ENCODE peak calls at places on chromosomes 2 and 18, in ten cellular contexts. One of them, this sample, is unnamed.

GRCh38 chr18:45677408-45677807 is 46.6 kb upstream of the SLC14A1 start:
- DNase-seq in A549: no peak
- DNase-seq in adrenal gland: no peak
- DNase-seq in body of pancreas: no peak
- DNase-seq in IMR-90: no peak
- DNase-seq in uterus: no peak
- DNase-seq in heart left ventricle: no peak
- DNase-seq in upper lobe of left lung: no peak
- DNase-seq in stomach: no peak
- DNase-seq in spleen: no peak
- DNase-seq in this sample: no peak

GRCh38 chr2:141027221-141027620 is 1103.6 kb downstream of the LRP1B start:
- DNase-seq in heart left ventricle: no peak
- DNase-seq in adrenal gland: no peak
- DNase-seq in body of pancreas: no peak
- DNase-seq in uterus: no peak
- DNase-seq in stomach: no peak
- DNase-seq in IMR-90: no peak
- DNase-seq in A549: no peak
- DNase-seq in upper lobe of left lung: no peak
- DNase-seq in spleen: no peak
- DNase-seq in this sample: no peak

GRCh38 chr2:96157649-96158553 is 12.7 kb upstream of the DUSP2 start:
- DNase-seq in uterus: no peak
- DNase-seq in upper lobe of left lung: no peak
- DNase-seq in body of pancreas: peak; percentile 13
- DNase-seq in adrenal gland: no peak
- DNase-seq in A549: no peak
- DNase-seq in spleen: peak; percentile 90
- DNase-seq in heart left ventricle: no peak
- DNase-seq in stomach: no peak
- DNase-seq in IMR-90: no peak
- DNase-seq in this sample: no peak

GRCh38 chr2:9033385-9034175 is 30.1 kb upstream of the MBOAT2 start:
- DNase-seq in heart left ventricle: no peak
- DNase-seq in stomach: no peak
- DNase-seq in spleen: no peak
- DNase-seq in IMR-90: no peak
- DNase-seq in A549: no peak
- DNase-seq in upper lobe of left lung: no peak
- DNase-seq in adrenal gland: no peak
- DNase-seq in body of pancreas: no peak
- DNase-seq in uterus: no peak
- DNase-seq in this sample: no peak

GRCh38 chr2:7379799-7380198 is 462.6 kb downstream of the RNF144A start:
- DNase-seq in stomach: peak; percentile 41
- DNase-seq in upper lobe of left lung: no peak
- DNase-seq in uterus: no peak
- DNase-seq in body of pancreas: no peak
- DNase-seq in adrenal gland: no peak
- DNase-seq in A549: peak; percentile 14
- DNase-seq in spleen: no peak
- DNase-seq in heart left ventricle: no peak
- DNase-seq in IMR-90: no peak
- DNase-seq in this sample: no peak

GRCh38 chr2:55096586-55096985 is 46.3 kb upstream of the RTN4 start:
- DNase-seq in adrenal gland: no peak
- DNase-seq in IMR-90: no peak
- DNase-seq in upper lobe of left lung: no peak
- DNase-seq in stomach: no peak
- DNase-seq in spleen: no peak
- DNase-seq in uterus: no peak
- DNase-seq in A549: no peak
- DNase-seq in heart left ventricle: no peak
- DNase-seq in body of pancreas: no peak
- DNase-seq in this sample: no peak

GRCh38 chr2:72144746-72145657 is 2.7 kb downstream of the CYP26B1 start:
- DNase-seq in spleen: peak; percentile 70
- DNase-seq in IMR-90: no peak
- DNase-seq in heart left ventricle: peak; percentile 41
- DNase-seq in adrenal gland: no peak
- DNase-seq in uterus: peak; percentile 23
- DNase-seq in body of pancreas: peak; percentile 35
- DNase-seq in upper lobe of left lung: peak; percentile 89
- DNase-seq in A549: peak; percentile 88
- DNase-seq in stomach: peak; percentile 31
- DNase-seq in this sample: peak; percentile 4

GRCh38 chr2:207847098-207847806 is 77.5 kb upstream of the FZD5 start:
- DNase-seq in upper lobe of left lung: no peak
- DNase-seq in heart left ventricle: no peak
- DNase-seq in IMR-90: no peak
- DNase-seq in uterus: no peak
- DNase-seq in body of pancreas: no peak
- DNase-seq in stomach: no peak
- DNase-seq in adrenal gland: no peak
- DNase-seq in A549: no peak
- DNase-seq in spleen: no peak
- DNase-seq in this sample: no peak

GRCh38 chr2:128813352-128814034 is 494.8 kb upstream of the HS6ST1 start:
- DNase-seq in A549: no peak
- DNase-seq in body of pancreas: no peak
- DNase-seq in stomach: no peak
- DNase-seq in upper lobe of left lung: no peak
- DNase-seq in IMR-90: no peak
- DNase-seq in adrenal gland: no peak
- DNase-seq in spleen: no peak
- DNase-seq in heart left ventricle: no peak
- DNase-seq in uterus: no peak
- DNase-seq in this sample: no peak

GRCh38 chr2:137091704-137092103 is 326.4 kb downstream of the THSD7B start:
- DNase-seq in adrenal gland: no peak
- DNase-seq in stomach: no peak
- DNase-seq in heart left ventricle: no peak
- DNase-seq in upper lobe of left lung: no peak
- DNase-seq in IMR-90: no peak
- DNase-seq in spleen: no peak
- DNase-seq in uterus: no peak
- DNase-seq in A549: no peak
- DNase-seq in body of pancreas: no peak
- DNase-seq in this sample: no peak

GRCh38 chr2:240962371-240963064 is 35.9 kb upstream of the SNED1 start:
- DNase-seq in spleen: peak; percentile 90
- DNase-seq in upper lobe of left lung: peak; percentile 78
- DNase-seq in A549: no peak
- DNase-seq in IMR-90: no peak
- DNase-seq in uterus: peak; percentile 86
- DNase-seq in heart left ventricle: peak; percentile 54
- DNase-seq in stomach: peak; percentile 26
- DNase-seq in body of pancreas: peak; percentile 52
- DNase-seq in adrenal gland: peak; percentile 81
- DNase-seq in this sample: no peak

GRCh38 chr2:170573660-170574059 is 141.5 kb upstream of the SP5 start:
- DNase-seq in stomach: no peak
- DNase-seq in adrenal gland: no peak
- DNase-seq in uterus: no peak
- DNase-seq in body of pancreas: no peak
- DNase-seq in IMR-90: no peak
- DNase-seq in upper lobe of left lung: no peak
- DNase-seq in heart left ventricle: no peak
- DNase-seq in A549: no peak
- DNase-seq in spleen: no peak
- DNase-seq in this sample: no peak

GRCh38 chr18:26225022-26225693 is 1.1 kb upstream of the TAF4B start:
- DNase-seq in upper lobe of left lung: no peak
- DNase-seq in IMR-90: no peak
- DNase-seq in adrenal gland: no peak
- DNase-seq in heart left ventricle: no peak
- DNase-seq in spleen: no peak
- DNase-seq in stomach: no peak
- DNase-seq in body of pancreas: no peak
- DNase-seq in A549: peak; percentile 33
- DNase-seq in uterus: no peak
- DNase-seq in this sample: no peak

GRCh38 chr18:26225915-26226228 is 373 bp upstream of the TAF4B start:
- DNase-seq in uterus: no peak
- DNase-seq in spleen: no peak
- DNase-seq in adrenal gland: no peak
- DNase-seq in body of pancreas: no peak
- DNase-seq in A549: no peak
- DNase-seq in IMR-90: no peak
- DNase-seq in upper lobe of left lung: no peak
- DNase-seq in stomach: no peak
- DNase-seq in heart left ventricle: no peak
- DNase-seq in this sample: no peak

GRCh38 chr18:26228562-26229260 is 2.5 kb downstream of the TAF4B start:
- DNase-seq in heart left ventricle: no peak
- DNase-seq in stomach: no peak
- DNase-seq in spleen: no peak
- DNase-seq in A549: no peak
- DNase-seq in upper lobe of left lung: no peak
- DNase-seq in uterus: no peak
- DNase-seq in adrenal gland: no peak
- DNase-seq in body of pancreas: no peak
- DNase-seq in IMR-90: no peak
- DNase-seq in this sample: no peak

GRCh38 chr18:26226229-26227050 is at the start of gene TAF4B:
- DNase-seq in uterus: peak; percentile 95
- DNase-seq in stomach: peak; percentile 94
- DNase-seq in spleen: peak; percentile 96
- DNase-seq in adrenal gland: peak; percentile 97
- DNase-seq in body of pancreas: peak; percentile 92
- DNase-seq in IMR-90: peak; percentile 83
- DNase-seq in upper lobe of left lung: peak; percentile 99
- DNase-seq in heart left ventricle: peak; percentile 93
- DNase-seq in A549: peak; percentile 92
- DNase-seq in this sample: peak; percentile 93

GRCh38 chr18:26227051-26227672 is 917 bp downstream of the TAF4B start:
- DNase-seq in IMR-90: no peak
- DNase-seq in adrenal gland: no peak
- DNase-seq in heart left ventricle: no peak
- DNase-seq in spleen: no peak
- DNase-seq in body of pancreas: peak; percentile 54
- DNase-seq in A549: peak; percentile 16
- DNase-seq in stomach: no peak
- DNase-seq in upper lobe of left lung: no peak
- DNase-seq in uterus: peak; percentile 16
- DNase-seq in this sample: no peak
- H3K27ac ChIP-seq in IMR-90: no peak overlapping the region
- H3K27ac ChIP-seq in adrenal gland: peak overlapping the region; percentile 69
- H3K27ac ChIP-seq in heart left ventricle: no peak overlapping the region
- H3K27ac ChIP-seq in spleen: peak overlapping the region; percentile 83
- H3K27ac ChIP-seq in body of pancreas: peak overlapping the region; percentile 72
- H3K27ac ChIP-seq in A549: peak overlapping the region; percentile 93
- H3K27ac ChIP-seq in stomach: peak overlapping the region; percentile 79
- H3K27ac ChIP-seq in upper lobe of left lung: peak overlapping the region; percentile 72
- H3K27ac ChIP-seq in uterus: peak overlapping the region; percentile 73
- H3K27ac ChIP-seq in this sample: peak overlapping the region; percentile 71

GRCh38 chr2:237791977-237792727 is 6.4 kb upstream of the RBM44 start:
- DNase-seq in body of pancreas: no peak
- DNase-seq in IMR-90: peak; percentile 5
- DNase-seq in upper lobe of left lung: no peak
- DNase-seq in spleen: no peak
- DNase-seq in adrenal gland: no peak
- DNase-seq in uterus: no peak
- DNase-seq in stomach: no peak
- DNase-seq in heart left ventricle: no peak
- DNase-seq in A549: peak; percentile 13
- DNase-seq in this sample: no peak
- TF ChIP-seq CTCF in body of pancreas: no peak
- TF ChIP-seq CTCF in IMR-90: peak; percentile 19
- TF ChIP-seq CTCF in upper lobe of left lung: no peak
- TF ChIP-seq CTCF in spleen: no peak
- TF ChIP-seq CTCF in adrenal gland: no peak
- TF ChIP-seq CTCF in uterus: no peak
- TF ChIP-seq CTCF in stomach: no peak
- TF ChIP-seq CTCF in heart left ventricle: no peak
- TF ChIP-seq CTCF in A549: no peak
- TF ChIP-seq CTCF in this sample: no peak

DNA sequence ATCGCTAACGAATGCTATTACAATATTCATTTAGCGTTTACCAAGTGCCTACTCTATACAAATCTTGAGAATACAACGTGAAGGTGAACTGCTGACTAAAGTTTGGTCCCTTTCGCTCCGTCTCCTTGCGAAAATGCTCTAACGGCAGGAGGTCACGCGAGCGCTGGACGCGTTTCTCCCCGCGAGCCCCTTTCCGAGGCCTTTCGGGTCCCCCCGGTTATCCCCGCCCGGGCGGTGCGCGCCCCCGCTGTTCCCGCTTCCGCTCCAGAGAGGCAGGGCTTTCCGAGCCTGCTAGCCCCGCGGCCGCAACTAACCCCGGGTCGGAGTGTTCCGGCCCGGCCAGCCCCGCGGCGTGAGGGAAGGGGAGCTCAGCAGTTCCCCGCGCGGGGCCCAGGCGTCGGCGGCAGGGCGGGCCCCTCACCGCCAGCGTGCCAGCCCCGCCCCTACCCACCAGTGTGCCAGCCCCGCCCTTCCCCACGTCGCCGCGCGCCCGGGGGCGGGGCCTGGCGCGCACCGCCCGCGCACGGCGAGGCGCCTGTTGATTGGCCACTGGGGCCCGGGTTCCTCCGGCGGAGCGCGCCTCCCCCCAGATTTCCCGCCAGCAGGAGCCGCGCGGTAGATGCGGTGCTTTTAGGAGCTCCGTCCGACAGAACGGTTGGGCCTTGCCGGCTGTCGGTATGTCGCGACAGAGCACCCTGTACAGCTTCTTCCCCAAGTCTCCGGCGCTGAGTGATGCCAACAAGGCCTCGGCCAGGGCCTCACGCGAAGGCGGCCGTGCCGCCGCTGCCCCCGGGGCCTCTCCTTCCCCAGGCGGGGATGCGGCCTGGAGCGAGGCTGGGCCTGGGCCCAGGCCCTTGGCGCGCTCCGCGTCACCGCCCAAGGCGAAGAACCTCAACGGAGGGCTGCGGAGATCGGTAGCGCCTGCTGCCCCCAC is at the start of gene MSH6:
- DNase-seq in spleen: peak; percentile 97
- DNase-seq in A549: peak; percentile 93
- DNase-seq in adrenal gland: peak; percentile 93
- DNase-seq in upper lobe of left lung: peak; percentile 98
- DNase-seq in heart left ventricle: peak; percentile 91
- DNase-seq in body of pancreas: peak; percentile 91
- DNase-seq in IMR-90: peak; percentile 82
- DNase-seq in uterus: peak; percentile 88
- DNase-seq in stomach: peak; percentile 91
- DNase-seq in this sample: peak; percentile 89
- TF ChIP-seq POLR2A in spleen: no peak
- TF ChIP-seq POLR2A in A549: peak; percentile 63
- TF ChIP-seq POLR2A in adrenal gland: peak; percentile 78
- TF ChIP-seq POLR2A in upper lobe of left lung: peak; percentile 85
- TF ChIP-seq POLR2A in heart left ventricle: peak; percentile 86
- TF ChIP-seq POLR2A in body of pancreas: peak; percentile 80
- TF ChIP-seq POLR2A in IMR-90: peak; percentile 80
- TF ChIP-seq POLR2A in uterus: peak; percentile 94
- TF ChIP-seq POLR2A in stomach: no peak
- TF ChIP-seq POLR2A in this sample: peak; percentile 91

DNA sequence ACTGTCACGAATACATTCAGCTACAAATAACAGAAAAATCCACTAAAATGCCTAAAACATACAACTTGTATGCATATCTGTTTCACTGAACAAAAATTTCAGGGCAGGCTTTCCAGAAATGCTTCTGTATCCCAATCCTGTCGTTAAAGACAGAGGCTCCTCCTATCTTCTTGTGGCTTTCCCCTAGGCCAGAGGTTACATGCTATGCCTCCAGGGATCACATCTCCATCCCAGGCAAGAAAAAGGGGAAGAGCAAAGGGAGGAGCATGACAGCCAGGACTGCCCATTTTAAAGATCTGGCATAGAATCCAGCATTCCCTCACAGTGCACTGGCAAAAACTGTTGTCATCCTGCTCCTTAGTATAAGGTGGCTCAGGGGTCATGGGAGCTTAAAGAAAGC is 268.7 kb upstream of the SETBP1 start:
- DNase-seq in spleen: no peak
- DNase-seq in adrenal gland: no peak
- DNase-seq in heart left ventricle: no peak
- DNase-seq in body of pancreas: no peak
- DNase-seq in stomach: no peak
- DNase-seq in uterus: no peak
- DNase-seq in IMR-90: no peak
- DNase-seq in upper lobe of left lung: no peak
- DNase-seq in A549: no peak
- DNase-seq in this sample: no peak
- H3K27ac ChIP-seq in spleen: no peak overlapping the region
- H3K27ac ChIP-seq in adrenal gland: no peak overlapping the region
- H3K27ac ChIP-seq in heart left ventricle: no peak overlapping the region
- H3K27ac ChIP-seq in body of pancreas: no peak overlapping the region
- H3K27ac ChIP-seq in stomach: no peak overlapping the region
- H3K27ac ChIP-seq in uterus: no peak overlapping the region
- H3K27ac ChIP-seq in IMR-90: no peak overlapping the region
- H3K27ac ChIP-seq in upper lobe of left lung: no peak overlapping the region
- H3K27ac ChIP-seq in A549: no peak overlapping the region
- H3K27ac ChIP-seq in this sample: no peak overlapping the region

This sample was measured in prostate gland.